ENCODE peak calls at places on chromosomes 4 and X, in ten cellular contexts. P is spleen, E is sigmoid colon, J is stomach, N is prostate gland, L is HCT116, C is breast epithelium, F is transverse colon, Q is K562, K is endothelial cell of umbilical vein. V is an unnamed sample.

GRCh38 chrX:55710701-55711100 is 6.8 kb upstream of the RRAGB start:
- DNase-seq in P (no peak), E (no peak), J (no peak), N (peak; percentile 5), L (no peak), C (no peak), F (no peak), Q (no peak), K (peak; percentile 86), V (no peak)

GRCh38 chr4:155008389-155008788 is 200.0 kb upstream of the NPY2R start:
- DNase-seq in P (no peak), E (no peak), J (no peak), N (no peak), L (no peak), C (no peak), F (no peak), Q (no peak), K (no peak), V (no peak)

GRCh38 chr4:150348079-150348478 is 233.9 kb upstream of the MAB21L2 start:
- DNase-seq in P (no peak), E (no peak), J (no peak), N (no peak), L (peak; percentile 41), C (no peak), F (no peak), Q (no peak), K (peak; percentile 86), V (no peak)

GRCh38 chrX:9510366-9510765 is 45.5 kb downstream of the TBL1X start:
- DNase-seq in P (no peak), E (no peak), J (no peak), N (no peak), L (no peak), C (no peak), F (no peak), Q (no peak), K (no peak), V (no peak)

GRCh38 chrX:47180346-47180745 is 13.3 kb upstream of the UBA1 start:
- DNase-seq in P (peak; percentile 59), E (no peak), J (no peak), N (no peak), L (no peak), C (no peak), F (no peak), Q (no peak), K (no peak), V (no peak)

GRCh38 chrX:49029876-49030275 is 13.3 kb downstream of the TFE3 start:
- DNase-seq in P (no peak), E (no peak), J (no peak), N (no peak), L (peak; percentile 37), C (no peak), F (peak; percentile 69), Q (peak; percentile 60), K (no peak), V (no peak)

GRCh38 chr4:148007789-148008188 is 275.9 kb downstream of the ARHGAP10 start:
- DNase-seq in P (no peak), E (no peak), J (no peak), N (no peak), L (no peak), C (no peak), F (no peak), Q (no peak), K (peak; percentile 34), V (no peak)

GRCh38 chrX:20545538-20545937 is 278.8 kb upstream of the RPS6KA3 start:
- DNase-seq in P (no peak), E (no peak), J (no peak), N (no peak), L (no peak), C (no peak), F (no peak), Q (no peak), K (no peak), V (no peak)

GRCh38 chr4:4989083-4989622 is 30.1 kb downstream of the CYTL1 start:
- DNase-seq in P (no peak), E (no peak), J (no peak), N (no peak), L (no peak), C (no peak), F (no peak), Q (no peak), K (no peak), V (no peak)

GRCh38 chr4:10173039-10173753 is 56.6 kb upstream of the WDR1 start:
- DNase-seq in P (no peak), E (peak; percentile 83), J (peak; percentile 36), N (peak; percentile 52), L (no peak), C (no peak), F (peak; percentile 25), Q (peak; percentile 83), K (peak; percentile 70), V (no peak)

GRCh38 chr4:169010125-169011023 is at the start of gene CBR4:
- DNase-seq in P (peak; percentile 100), E (peak; percentile 99), J (peak; percentile 98), N (peak; percentile 98), L (peak; percentile 96), C (peak; percentile 96), F (peak; percentile 97), Q (peak; percentile 83), K (peak; percentile 99), V (peak; percentile 71)
- TF ChIP-seq POLR2AphosphoS5 in P (peak; percentile 97), E (peak; percentile 99), J (peak; percentile 92), N (peak; percentile 98), L (peak; percentile 91), C (peak; percentile 88), F (peak; percentile 94), Q (peak; percentile 87), K (peak; percentile 91), V (peak; percentile 70)

GRCh38 chrX:38804481-38805293 is 3.4 kb downstream of the MID1IP1 start:
- DNase-seq in P (peak; percentile 85), E (peak; percentile 65), J (peak; percentile 52), N (no peak), L (no peak), C (peak; percentile 49), F (peak; percentile 23), Q (peak; percentile 40), K (peak; percentile 22), V (no peak)
- TF ChIP-seq POLR2A in P (no peak), E (no peak), J (no peak), N (no peak), L (no peak), C (no peak), F (peak; percentile 17), Q (no peak), K (no peak), V (no peak)

GRCh38 chrX:285076-285677 is 4.0 kb downstream of the PLCXD1 start:
- DNase-seq in P (peak; percentile 27), E (no peak), J (no peak), N (no peak), L (no peak), C (no peak), F (no peak), Q (no peak), K (no peak), V (no peak)
- TF ChIP-seq POLR2AphosphoS5 in P (no peak), E (no peak), J (no peak), N (no peak), L (no peak), C (no peak), F (no peak), Q (no peak), K (no peak), V (no peak)

DNA sequence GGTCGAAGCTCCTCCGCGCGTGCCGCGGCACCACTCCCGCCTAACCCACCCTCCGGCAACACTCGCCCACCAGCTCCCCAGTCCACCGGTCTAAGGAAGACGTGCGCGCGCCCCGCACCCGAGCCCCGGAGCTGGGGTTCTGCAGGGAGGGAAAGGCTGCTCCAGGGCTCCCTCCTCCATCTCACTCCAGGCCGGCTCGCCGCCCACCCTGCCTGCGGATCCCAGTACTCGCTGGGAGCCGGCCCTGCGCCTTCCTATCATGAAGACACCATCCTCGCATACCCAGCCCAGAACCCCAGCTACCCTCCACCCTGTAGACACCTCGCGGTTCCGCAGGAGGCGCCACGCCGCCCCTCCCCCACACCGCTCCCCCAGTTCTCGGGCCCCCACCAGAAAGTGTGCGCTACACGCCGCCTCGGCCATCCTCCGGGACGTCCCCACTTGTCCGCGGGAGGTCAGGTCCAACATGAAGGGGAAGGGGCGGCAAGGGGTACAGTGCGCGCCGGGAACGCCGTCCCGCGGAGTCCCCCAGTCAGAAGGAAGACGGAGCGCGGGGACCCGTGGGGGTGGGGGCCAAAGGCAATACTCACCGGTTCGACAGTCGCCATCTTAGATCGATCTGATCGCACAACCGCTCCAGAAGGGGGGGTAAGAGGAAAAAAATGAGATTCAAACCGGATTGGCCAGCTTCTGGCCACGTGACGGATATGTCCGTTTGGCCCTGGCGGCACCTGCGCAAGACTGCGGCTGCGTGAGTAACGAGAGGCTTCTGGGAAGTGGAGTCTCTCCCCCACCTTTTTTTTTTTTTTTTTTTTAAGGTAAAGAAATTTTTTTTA is at the start of gene EIF4E:
- DNase-seq in P (peak; percentile 98), E (peak; percentile 99), J (peak; percentile 98), N (peak; percentile 97), L (peak; percentile 99), C (peak; percentile 95), F (peak; percentile 98), Q (peak; percentile 94), K (peak; percentile 99), V (peak; percentile 71)
- TF ChIP-seq POLR2A in P (peak; percentile 9), E (no peak), J (no peak), N (peak; percentile 35), L (peak; percentile 32), C (no peak), F (no peak), Q (peak; percentile 92), K (peak; percentile 81), V (peak; percentile 71)

GRCh38 chr4:173168396-173169177 is at the start of gene GALNT7:
- DNase-seq in P (peak; percentile 94), E (peak; percentile 87), J (peak; percentile 81), N (peak; percentile 76), L (no peak), C (peak; percentile 80), F (peak; percentile 83), Q (peak; percentile 86), K (peak; percentile 61), V (peak; percentile 61)
- TF ChIP-seq POLR2AphosphoS5 in P (peak; percentile 44), E (no peak), J (no peak), N (no peak), L (peak; percentile 77), C (no peak), F (no peak), Q (no peak), K (peak; percentile 9), V (peak; percentile 67)

GRCh38 chrX:16130707-16131106 is 7.3 kb downstream of the GRPR start:
- DNase-seq in P (no peak), E (no peak), J (no peak), N (no peak), L (no peak), C (no peak), F (no peak), Q (no peak), K (no peak), V (no peak)
- TF ChIP-seq POLR2A in P (no peak), E (no peak), J (no peak), N (no peak), L (no peak), C (no peak), F (no peak), Q (no peak), K (no peak), V (no peak)

DNA sequence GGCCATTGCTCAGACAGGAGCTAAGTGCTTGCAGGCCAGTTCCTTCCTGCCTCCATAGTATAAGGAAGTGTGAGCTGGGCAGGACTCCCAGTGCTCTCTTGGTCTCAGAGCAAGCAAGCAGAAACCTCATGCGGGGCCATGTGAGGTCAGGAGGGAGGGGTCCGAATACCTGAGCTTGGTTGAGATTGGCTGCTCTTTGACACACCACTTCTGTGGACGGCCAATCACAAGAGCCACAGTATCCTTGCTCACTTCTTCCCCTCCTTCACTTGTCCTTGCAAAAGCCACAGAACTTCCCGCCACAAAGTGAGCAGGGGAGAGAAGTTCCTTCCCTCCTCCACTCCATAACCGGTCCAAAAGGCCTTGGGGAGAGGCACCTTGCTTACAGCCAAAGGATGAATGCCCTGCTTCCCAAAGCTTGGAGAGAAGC is 56.7 kb downstream of the PRPS1 start:
- DNase-seq in P (peak; percentile 85), E (peak; percentile 90), J (peak; percentile 91), N (peak; percentile 90), L (no peak), C (peak; percentile 66), F (peak; percentile 60), Q (peak; percentile 69), K (peak; percentile 83), V (no peak)
- TF ChIP-seq POLR2AphosphoS5 in P (peak; percentile 66), E (peak; percentile 68), J (peak; percentile 69), N (peak; percentile 75), L (no peak), C (peak; percentile 43), F (peak; percentile 31), Q (no peak), K (no peak), V (no peak)